ENCODE peak calls at places on chromosomes 11 and 22, in five cellular contexts. One of them, this sample, is unnamed.

GRCh38 chr11:92675303-92675702 is 294.1 kb upstream of the MTNR1B start:
- DNase-seq in endodermal cell: no peak
- DNase-seq in AG10803: no peak
- DNase-seq in OCI-LY7: no peak
- DNase-seq in mucosa of descending colon: no peak
- DNase-seq in this sample: no peak

GRCh38 chr11:17389957-17390649 is 1.6 kb upstream of the KCNJ11 start:
- DNase-seq in endodermal cell: no peak
- DNase-seq in AG10803: no peak
- DNase-seq in OCI-LY7: no peak
- DNase-seq in mucosa of descending colon: no peak
- DNase-seq in this sample: no peak

GRCh38 chr22:39966522-39966921 is 6.3 kb downstream of the TMA7B start:
- DNase-seq in endodermal cell: no peak
- DNase-seq in AG10803: peak
- DNase-seq in OCI-LY7: no peak
- DNase-seq in mucosa of descending colon: no peak
- DNase-seq in this sample: no peak

GRCh38 chr11:102940714-102941588 is 14.6 kb downstream of the MMP13 start:
- DNase-seq in endodermal cell: peak
- DNase-seq in AG10803: peak
- DNase-seq in OCI-LY7: peak
- DNase-seq in mucosa of descending colon: peak
- DNase-seq in this sample: peak

GRCh38 chr11:6862961-6863360 is at the start of gene OR10A2:
- DNase-seq in endodermal cell: no peak
- DNase-seq in AG10803: peak
- DNase-seq in OCI-LY7: no peak
- DNase-seq in mucosa of descending colon: no peak
- DNase-seq in this sample: no peak

GRCh38 chr11:106787454-106787853 is 230.8 kb downstream of the GUCY1A2 start:
- DNase-seq in endodermal cell: no peak
- DNase-seq in AG10803: no peak
- DNase-seq in OCI-LY7: no peak
- DNase-seq in mucosa of descending colon: no peak
- DNase-seq in this sample: no peak

GRCh38 chr22:41094036-41094435 is 1.6 kb downstream of the EP300 start:
- DNase-seq in endodermal cell: no peak
- DNase-seq in AG10803: peak
- DNase-seq in OCI-LY7: peak
- DNase-seq in mucosa of descending colon: peak
- DNase-seq in this sample: no peak

GRCh38 chr11:66915046-66915832 is 42.9 kb downstream of the PC start:
- DNase-seq in endodermal cell: peak
- DNase-seq in AG10803: no peak
- DNase-seq in OCI-LY7: no peak
- DNase-seq in mucosa of descending colon: peak
- DNase-seq in this sample: no peak

GRCh38 chr11:107102692-107103463 is 84.6 kb upstream of the GUCY1A2 start:
- DNase-seq in endodermal cell: no peak
- DNase-seq in AG10803: no peak
- DNase-seq in OCI-LY7: no peak
- DNase-seq in mucosa of descending colon: no peak
- DNase-seq in this sample: no peak

GRCh38 chr11:44138980-44139379 is 43.5 kb downstream of the EXT2 start:
- DNase-seq in endodermal cell: no peak
- DNase-seq in AG10803: no peak
- DNase-seq in OCI-LY7: no peak
- DNase-seq in mucosa of descending colon: no peak
- DNase-seq in this sample: no peak

GRCh38 chr22:49788492-49788891 is 39.2 kb downstream of the BRD1 start:
- DNase-seq in endodermal cell: no peak
- DNase-seq in AG10803: peak
- DNase-seq in OCI-LY7: no peak
- DNase-seq in mucosa of descending colon: peak
- DNase-seq in this sample: no peak

GRCh38 chr11:73862971-73863370 is 13.7 kb downstream of the COA4 start:
- DNase-seq in endodermal cell: no peak
- DNase-seq in AG10803: no peak
- DNase-seq in OCI-LY7: no peak
- DNase-seq in mucosa of descending colon: no peak
- DNase-seq in this sample: no peak

GRCh38 chr22:42131562-42131961 is 952 bp upstream of the CYP2D6 start:
- DNase-seq in endodermal cell: no peak
- DNase-seq in AG10803: no peak
- DNase-seq in OCI-LY7: no peak
- DNase-seq in mucosa of descending colon: no peak
- DNase-seq in this sample: no peak

GRCh38 chr11:86803136-86803535 is 2.8 kb downstream of the PRSS23 start:
- DNase-seq in endodermal cell: no peak
- DNase-seq in AG10803: no peak
- DNase-seq in OCI-LY7: no peak
- DNase-seq in mucosa of descending colon: no peak
- DNase-seq in this sample: no peak

GRCh38 chr11:69627551-69627950 is 13.4 kb upstream of the CCND1 start:
- DNase-seq in endodermal cell: peak
- DNase-seq in AG10803: no peak
- DNase-seq in OCI-LY7: no peak
- DNase-seq in mucosa of descending colon: no peak
- DNase-seq in this sample: no peak

GRCh38 chr11:13174090-13174489 is 103.5 kb upstream of the BMAL1 start:
- DNase-seq in endodermal cell: no peak
- DNase-seq in AG10803: peak
- DNase-seq in OCI-LY7: no peak
- DNase-seq in mucosa of descending colon: no peak
- DNase-seq in this sample: no peak

GRCh38 chr11:128365044-128365443 is 222.3 kb downstream of the ETS1 start:
- DNase-seq in endodermal cell: no peak
- DNase-seq in AG10803: peak
- DNase-seq in OCI-LY7: peak
- DNase-seq in mucosa of descending colon: no peak
- DNase-seq in this sample: no peak

GRCh38 chr11:5196731-5197130 is 3.8 kb downstream of the OR51V1 start:
- DNase-seq in endodermal cell: no peak
- DNase-seq in AG10803: peak
- DNase-seq in OCI-LY7: no peak
- DNase-seq in mucosa of descending colon: no peak
- DNase-seq in this sample: no peak

GRCh38 chr11:113014262-113014661 is 53.0 kb downstream of the NCAM1 start:
- DNase-seq in endodermal cell: no peak
- DNase-seq in AG10803: peak
- DNase-seq in OCI-LY7: no peak
- DNase-seq in mucosa of descending colon: no peak
- DNase-seq in this sample: no peak

GRCh38 chr11:95505927-95506426 is 275.0 kb upstream of the SESN3 start:
- DNase-seq in endodermal cell: no peak
- DNase-seq in AG10803: peak
- DNase-seq in OCI-LY7: no peak
- DNase-seq in mucosa of descending colon: no peak
- DNase-seq in this sample: no peak

GRCh38 chr11:11444800-11445126 is 91.7 kb upstream of the CSNK2A3 start:
- DNase-seq in endodermal cell: no peak
- DNase-seq in AG10803: no peak
- DNase-seq in OCI-LY7: no peak
- DNase-seq in mucosa of descending colon: no peak
- DNase-seq in this sample: no peak

GRCh38 chr11:100791873-100792272 is 104.8 kb downstream of the ARHGAP42 start:
- DNase-seq in endodermal cell: no peak
- DNase-seq in AG10803: no peak
- DNase-seq in OCI-LY7: no peak
- DNase-seq in mucosa of descending colon: no peak
- DNase-seq in this sample: no peak

GRCh38 chr11:77250881-77251640 is 50.4 kb downstream of the GDPD4 start:
- DNase-seq in endodermal cell: no peak
- DNase-seq in AG10803: no peak
- DNase-seq in OCI-LY7: no peak
- DNase-seq in mucosa of descending colon: no peak
- DNase-seq in this sample: no peak

GRCh38 chr22:28978863-28979799 is 82.5 kb downstream of the C22orf31 start:
- DNase-seq in endodermal cell: no peak
- DNase-seq in AG10803: no peak
- DNase-seq in OCI-LY7: no peak
- DNase-seq in mucosa of descending colon: no peak
- DNase-seq in this sample: no peak

GRCh38 chr11:119694334-119694733 is 34.7 kb downstream of the NECTIN1 start:
- DNase-seq in endodermal cell: no peak
- DNase-seq in AG10803: no peak
- DNase-seq in OCI-LY7: peak
- DNase-seq in mucosa of descending colon: peak
- DNase-seq in this sample: no peak
- TF ChIP-seq CTCF in endodermal cell: peak
- TF ChIP-seq CTCF in AG10803: no peak
- TF ChIP-seq CTCF in OCI-LY7: peak
- TF ChIP-seq CTCF in mucosa of descending colon: no peak
- TF ChIP-seq CTCF in this sample: no peak

DNA sequence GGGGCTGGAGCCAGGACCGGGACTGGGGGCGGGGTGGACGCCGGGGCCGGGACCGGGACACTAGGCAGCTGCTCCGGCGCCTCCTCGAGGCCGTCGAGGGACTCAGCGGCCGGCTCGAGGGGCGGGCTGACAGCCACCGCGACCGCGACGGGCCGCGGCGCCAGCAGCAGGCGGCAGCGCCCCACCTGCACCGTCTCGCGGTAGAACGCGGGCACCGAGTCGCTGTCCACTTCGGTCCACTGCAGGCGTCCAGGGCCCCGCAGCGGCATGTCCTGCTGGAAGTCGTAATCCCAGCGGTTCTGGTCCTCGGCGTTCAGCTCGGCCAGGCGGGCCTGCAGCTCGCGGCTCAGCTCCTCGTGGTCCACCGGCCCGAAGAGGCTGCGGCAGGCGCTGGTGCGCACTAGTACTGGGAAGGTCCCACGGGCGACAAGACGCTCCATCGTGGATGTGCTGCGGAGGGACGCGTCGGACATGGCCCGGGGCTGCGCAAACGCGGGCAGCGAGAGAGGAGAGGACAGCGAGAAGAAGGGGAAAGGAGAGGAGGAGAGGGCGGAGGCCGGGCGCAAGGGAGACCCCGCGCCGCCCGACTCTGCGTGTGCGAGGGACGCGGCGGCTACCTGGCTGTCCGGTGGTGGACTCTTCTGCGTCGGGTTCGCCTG is 429 bp downstream of the CDKN1C start:
- DNase-seq in endodermal cell: peak
- DNase-seq in AG10803: peak
- DNase-seq in OCI-LY7: no peak
- DNase-seq in mucosa of descending colon: peak
- DNase-seq in this sample: peak
- TF ChIP-seq CTCF in endodermal cell: peak
- TF ChIP-seq CTCF in AG10803: peak
- TF ChIP-seq CTCF in OCI-LY7: no peak
- TF ChIP-seq CTCF in mucosa of descending colon: no peak
- TF ChIP-seq CTCF in this sample: peak

DNA sequence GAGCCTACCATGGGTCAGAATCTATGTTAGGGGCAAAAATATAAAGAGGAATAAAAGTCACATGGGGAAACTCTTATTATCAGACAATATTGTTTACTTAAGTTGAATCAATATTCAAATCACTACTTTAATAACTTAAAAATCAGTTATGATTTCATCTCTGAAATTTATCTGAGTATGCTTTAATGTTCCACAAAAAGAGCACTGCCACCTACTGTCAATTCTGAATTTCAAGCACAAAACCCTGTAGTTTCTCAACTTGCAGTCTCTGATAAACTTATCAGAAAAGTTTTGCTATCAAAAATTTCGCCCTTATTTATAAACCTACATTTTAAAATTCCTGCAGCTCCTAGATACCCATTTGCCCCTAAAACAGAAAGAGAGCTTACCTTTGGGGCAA is 47.3 kb downstream of the RDX start:
- DNase-seq in endodermal cell: no peak
- DNase-seq in AG10803: peak
- DNase-seq in OCI-LY7: no peak
- DNase-seq in mucosa of descending colon: no peak
- DNase-seq in this sample: no peak
- TF ChIP-seq CTCF in endodermal cell: peak
- TF ChIP-seq CTCF in AG10803: peak
- TF ChIP-seq CTCF in OCI-LY7: peak
- TF ChIP-seq CTCF in mucosa of descending colon: no peak
- TF ChIP-seq CTCF in this sample: peak

DNA sequence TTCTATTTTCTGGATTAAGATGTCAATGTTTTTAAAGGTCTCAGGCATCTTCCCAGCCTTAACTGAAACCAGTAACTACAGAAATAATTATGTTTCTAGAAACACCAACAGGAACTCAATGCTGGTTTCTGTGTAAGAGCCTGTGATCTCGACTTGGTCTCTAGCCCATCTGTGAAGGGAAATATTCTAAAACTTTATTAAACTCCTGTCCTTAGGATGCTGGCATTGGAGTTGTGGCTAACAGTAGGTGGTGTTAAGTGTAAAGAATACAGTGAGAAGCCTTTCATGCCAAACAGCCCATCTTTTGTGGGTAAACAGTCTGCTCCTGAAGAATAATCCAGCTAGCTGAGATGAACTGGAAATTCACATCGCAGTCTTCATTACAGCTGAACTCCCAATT is 133.2 kb downstream of the ADAMTS15 start:
- DNase-seq in endodermal cell: no peak
- DNase-seq in AG10803: peak
- DNase-seq in OCI-LY7: no peak
- DNase-seq in mucosa of descending colon: no peak
- DNase-seq in this sample: no peak
- TF ChIP-seq CTCF in endodermal cell: no peak
- TF ChIP-seq CTCF in AG10803: no peak
- TF ChIP-seq CTCF in OCI-LY7: no peak
- TF ChIP-seq CTCF in mucosa of descending colon: no peak
- TF ChIP-seq CTCF in this sample: no peak

This sample was measured in neural crest cell.